ENCODE peak calls at places on chromosomes 4 and X, in seven cellular contexts. I is NT2/D1, D is omental fat pad, V is left ventricle myocardium superior, P is foreskin fibroblast, B is NCI-H2081, N is pancreas. X is an unnamed sample.

GRCh38 chr4:151626228-151626627 is 134.6 kb downstream of the GATB start:
- DNase-seq in I (no peak), D (no peak), V (no peak), P (no peak), B (no peak), N (no peak), X (no peak)

GRCh38 chrX:107574054-107574683 is 54.1 kb upstream of the PRPS1 start:
- DNase-seq in I (no peak), D (no peak), V (no peak), P (peak; percentile 69), B (no peak), N (no peak), X (peak; percentile 63)

GRCh38 chr4:184255361-184255760 is 37.7 kb upstream of the ENPP6 start:
- DNase-seq in I (no peak), D (no peak), V (peak; percentile 54), P (no peak), B (no peak), N (no peak), X (no peak)

GRCh38 chr4:6887591-6888371 is 21.8 kb upstream of the TBC1D14 start:
- DNase-seq in I (no peak), D (no peak), V (peak; percentile 66), P (peak; percentile 34), B (no peak), N (no peak), X (no peak)

GRCh38 chr4:19051751-19052296 is 1030.3 kb upstream of the LCORL start:
- DNase-seq in I (peak; percentile 16), D (no peak), V (no peak), P (peak; percentile 2), B (peak; percentile 25), N (no peak), X (no peak)

GRCh38 chrX:96004386-96004785 is 680.3 kb upstream of the DIAPH2 start:
- DNase-seq in I (no peak), D (no peak), V (no peak), P (peak; percentile 53), B (no peak), N (no peak), X (peak; percentile 49)

GRCh38 chr4:26039950-26040349 is 125.9 kb downstream of the SMIM20 start:
- DNase-seq in I (no peak), D (no peak), V (no peak), P (peak; percentile 76), B (no peak), N (no peak), X (peak; percentile 87)

GRCh38 chr4:82555279-82555678 is 6.5 kb downstream of the TMEM150C start:
- DNase-seq in I (no peak), D (no peak), V (no peak), P (no peak), B (no peak), N (no peak), X (no peak)

GRCh38 chr4:112775801-112776200 is 138.9 kb downstream of the LARP7 start:
- DNase-seq in I (no peak), D (no peak), V (no peak), P (no peak), B (no peak), N (no peak), X (no peak)

GRCh38 chrX:102765794-102766193 is 45.3 kb downstream of the GPRASP3 start:
- DNase-seq in I (no peak), D (no peak), V (no peak), P (peak; percentile 89), B (no peak), N (no peak), X (peak; percentile 74)

GRCh38 chr4:123562994-123563745 is 166.6 kb downstream of the SPRY1 start:
- DNase-seq in I (no peak), D (no peak), V (no peak), P (peak; percentile 25), B (no peak), N (no peak), X (no peak)

GRCh38 chrX:84064164-84064563 is 123.8 kb downstream of the RPS6KA6 start:
- DNase-seq in I (no peak), D (no peak), V (no peak), P (peak; percentile 55), B (no peak), N (no peak), X (peak; percentile 61)

GRCh38 chr4:116217781-116218180 is 867.6 kb downstream of the TRAM1L1 start:
- DNase-seq in I (no peak), D (no peak), V (no peak), P (no peak), B (no peak), N (no peak), X (no peak)

GRCh38 chrX:132092439-132093065 is 35.3 kb downstream of the FRMD7 start:
- DNase-seq in I (peak; percentile 33), D (peak; percentile 35), V (peak; percentile 21), P (peak; percentile 74), B (peak; percentile 59), N (peak; percentile 39), X (peak; percentile 57)

GRCh38 chr4:6474053-6474568 is 1.7 kb upstream of the PPP2R2C start:
- DNase-seq in I (no peak), D (peak; percentile 14), V (no peak), P (no peak), B (no peak), N (no peak), X (no peak)

GRCh38 chrX:15849555-15849954 is 5.1 kb downstream of the AP1S2 start:
- DNase-seq in I (no peak), D (no peak), V (no peak), P (peak; percentile 27), B (no peak), N (no peak), X (no peak)

GRCh38 chrX:71621644-71622346 is 3.5 kb upstream of the CXCR3 start:
- DNase-seq in I (no peak), D (no peak), V (no peak), P (peak; percentile 48), B (no peak), N (no peak), X (peak; percentile 5)

GRCh38 chr4:182240161-182241130 is 2.8 kb upstream of the TENM3 start:
- DNase-seq in I (no peak), D (no peak), V (no peak), P (peak; percentile 68), B (no peak), N (no peak), X (no peak)

GRCh38 chrX:6693051-6693450 is 158.1 kb upstream of the VCX3A start:
- DNase-seq in I (no peak), D (no peak), V (no peak), P (no peak), B (no peak), N (no peak), X (no peak)

GRCh38 chr4:62070291-62070852 is 870.2 kb downstream of the ADGRL3 start:
- DNase-seq in I (no peak), D (no peak), V (no peak), P (no peak), B (no peak), N (no peak), X (no peak)